ENCODE peak calls at places on chromosomes 13 and 19, in five cellular contexts. One of them, this sample, is unnamed.

GRCh38 chr13:43077446-43077845 is 54.1 kb downstream of the DNAJC15 start:
- DNase-seq in GM23338: no peak
- DNase-seq in fibroblast of lung: no peak
- DNase-seq in ascending aorta: no peak
- DNase-seq in testis: no peak
- DNase-seq in this sample: no peak

GRCh38 chr19:46924874-46925547 is 64.2 kb downstream of the ARHGAP35 start:
- DNase-seq in testis: no peak
- DNase-seq in GM23338: no peak
- DNase-seq in ascending aorta: peak; percentile 63
- DNase-seq in fibroblast of lung: no peak
- DNase-seq in this sample: no peak

GRCh38 chr13:26132756-26133155 is 80.9 kb upstream of the SHISA2 start:
- DNase-seq in testis: peak; percentile 27
- DNase-seq in ascending aorta: no peak
- DNase-seq in GM23338: peak; percentile 46
- DNase-seq in fibroblast of lung: peak; percentile 6
- DNase-seq in this sample: no peak

GRCh38 chr19:45492627-45493470 is 4.0 kb downstream of the RTN2 start:
- DNase-seq in fibroblast of lung: peak; percentile 91
- DNase-seq in GM23338: peak; percentile 91
- DNase-seq in ascending aorta: no peak
- DNase-seq in testis: no peak
- DNase-seq in this sample: no peak

GRCh38 chr19:50481351-50482149 is 4.9 kb upstream of the GARIN5A start:
- DNase-seq in fibroblast of lung: no peak
- DNase-seq in ascending aorta: no peak
- DNase-seq in GM23338: no peak
- DNase-seq in testis: no peak
- DNase-seq in this sample: no peak

GRCh38 chr13:73924607-73925006 is 209.6 kb downstream of the KLF12 start:
- DNase-seq in testis: no peak
- DNase-seq in fibroblast of lung: no peak
- DNase-seq in ascending aorta: no peak
- DNase-seq in GM23338: no peak
- DNase-seq in this sample: no peak

GRCh38 chr19:54207908-54208783 is 7.5 kb downstream of the RPS9 start:
- DNase-seq in ascending aorta: peak; percentile 86
- DNase-seq in GM23338: no peak
- DNase-seq in fibroblast of lung: peak; percentile 99
- DNase-seq in testis: peak; percentile 78
- DNase-seq in this sample: no peak

GRCh38 chr13:50677687-50678463 is 165.6 kb downstream of the DLEU7 start:
- DNase-seq in fibroblast of lung: no peak
- DNase-seq in ascending aorta: no peak
- DNase-seq in GM23338: no peak
- DNase-seq in testis: peak; percentile 79
- DNase-seq in this sample: no peak

GRCh38 chr19:1104452-1105216 is 840 bp downstream of the GPX4 start:
- DNase-seq in GM23338: peak; percentile 87
- DNase-seq in fibroblast of lung: peak; percentile 70
- DNase-seq in ascending aorta: peak; percentile 84
- DNase-seq in testis: peak; percentile 78
- DNase-seq in this sample: peak; percentile 73

GRCh38 chr19:1073063-1073955 is 6.3 kb downstream of the ARHGAP45 start:
- DNase-seq in GM23338: no peak
- DNase-seq in fibroblast of lung: no peak
- DNase-seq in testis: no peak
- DNase-seq in ascending aorta: no peak
- DNase-seq in this sample: no peak

GRCh38 chr13:44746690-44747089 is 170.6 kb upstream of the TSC22D1 start:
- DNase-seq in ascending aorta: no peak
- DNase-seq in fibroblast of lung: no peak
- DNase-seq in GM23338: no peak
- DNase-seq in testis: no peak
- DNase-seq in this sample: no peak

GRCh38 chr13:112757759-112758086 is 67.9 kb downstream of the ATP11A start:
- DNase-seq in ascending aorta: no peak
- DNase-seq in GM23338: no peak
- DNase-seq in testis: no peak
- DNase-seq in fibroblast of lung: no peak
- DNase-seq in this sample: no peak

GRCh38 chr19:52735734-52736133 is 890 bp upstream of the ZNF611 start:
- DNase-seq in GM23338: peak; percentile 97
- DNase-seq in ascending aorta: peak; percentile 77
- DNase-seq in testis: peak; percentile 67
- DNase-seq in fibroblast of lung: no peak
- DNase-seq in this sample: no peak

GRCh38 chr19:33674575-33675367 is 53.0 kb downstream of the CHST8 start:
- DNase-seq in fibroblast of lung: no peak
- DNase-seq in GM23338: no peak
- DNase-seq in ascending aorta: no peak
- DNase-seq in testis: no peak
- DNase-seq in this sample: peak; percentile 32

GRCh38 chr13:32587774-32588165 is 1.5 kb downstream of the PDS5B start:
- DNase-seq in ascending aorta: no peak
- DNase-seq in testis: no peak
- DNase-seq in GM23338: no peak
- DNase-seq in fibroblast of lung: peak; percentile 50
- DNase-seq in this sample: no peak

GRCh38 chr13:26976336-26976735 is 195.3 kb downstream of the USP12 start:
- DNase-seq in fibroblast of lung: no peak
- DNase-seq in GM23338: no peak
- DNase-seq in testis: no peak
- DNase-seq in ascending aorta: no peak
- DNase-seq in this sample: no peak

GRCh38 chr13:19967619-19968018 is 9.1 kb downstream of the ZMYM2 start:
- DNase-seq in ascending aorta: no peak
- DNase-seq in fibroblast of lung: no peak
- DNase-seq in GM23338: no peak
- DNase-seq in testis: no peak
- DNase-seq in this sample: no peak

GRCh38 chr19:13938361-13939027 is at the start of gene PODNL1:
- DNase-seq in testis: no peak
- DNase-seq in GM23338: peak; percentile 52
- DNase-seq in fibroblast of lung: peak; percentile 74
- DNase-seq in ascending aorta: no peak
- DNase-seq in this sample: no peak

GRCh38 chr19:18249834-18250233 is 23.6 kb upstream of the PDE4C start:
- DNase-seq in GM23338: no peak
- DNase-seq in ascending aorta: no peak
- DNase-seq in testis: no peak
- DNase-seq in fibroblast of lung: no peak
- DNase-seq in this sample: no peak
- TF ChIP-seq CTCF in GM23338: no peak
- TF ChIP-seq CTCF in ascending aorta: no peak
- TF ChIP-seq CTCF in testis: no peak
- TF ChIP-seq CTCF in fibroblast of lung: no peak
- TF ChIP-seq CTCF in this sample: no peak

DNA sequence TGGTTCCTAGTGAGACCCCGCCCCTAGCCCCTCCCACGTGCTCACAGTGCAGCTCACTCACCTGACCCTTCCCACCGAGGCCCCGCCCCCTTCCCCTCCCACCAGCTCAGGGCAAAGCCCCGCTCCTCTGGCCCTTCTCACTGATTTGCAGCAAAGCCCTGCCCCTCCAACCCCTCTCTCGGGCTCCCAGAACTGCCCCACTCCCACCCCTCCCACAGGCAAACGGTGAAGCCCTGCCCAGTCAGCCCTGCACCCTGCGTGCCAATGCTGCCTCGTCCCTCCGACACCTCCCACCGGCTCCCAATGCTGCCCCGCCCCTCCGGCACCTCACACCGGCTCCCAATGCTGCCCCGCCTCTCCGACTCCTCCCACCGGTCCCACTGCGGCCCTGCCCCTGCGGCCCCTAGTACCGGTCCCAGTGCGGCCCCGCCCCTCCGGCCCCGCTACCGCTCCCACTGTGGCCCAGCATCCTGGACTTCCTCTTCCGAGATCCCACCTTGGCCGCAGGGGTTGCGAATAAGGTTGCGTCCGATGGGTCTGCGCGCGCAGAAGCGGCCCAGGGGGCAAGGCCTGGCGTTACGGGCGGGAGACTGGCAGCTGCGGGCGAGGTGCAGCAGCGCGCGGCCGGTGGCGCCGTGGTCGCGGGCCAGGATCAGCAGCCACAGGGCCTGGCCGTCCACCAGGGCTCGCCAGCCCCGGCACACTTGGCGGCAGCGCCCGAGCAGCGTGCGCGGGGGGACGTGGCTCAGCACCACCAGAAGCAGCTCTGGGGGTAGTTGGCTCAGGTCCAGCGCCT is 783 bp downstream of the FBXO27 start:
- DNase-seq in GM23338: peak; percentile 99
- DNase-seq in testis: peak; percentile 96
- DNase-seq in fibroblast of lung: peak; percentile 18
- DNase-seq in ascending aorta: peak; percentile 86
- DNase-seq in this sample: peak; percentile 75
- H3K27ac ChIP-seq in GM23338: peak overlapping the region; percentile 7
- H3K27ac ChIP-seq in testis: no peak overlapping the region
- H3K27ac ChIP-seq in fibroblast of lung: no peak overlapping the region
- H3K27ac ChIP-seq in ascending aorta: peak overlapping the region; percentile 78
- H3K27ac ChIP-seq in this sample: no peak overlapping the region

DNA sequence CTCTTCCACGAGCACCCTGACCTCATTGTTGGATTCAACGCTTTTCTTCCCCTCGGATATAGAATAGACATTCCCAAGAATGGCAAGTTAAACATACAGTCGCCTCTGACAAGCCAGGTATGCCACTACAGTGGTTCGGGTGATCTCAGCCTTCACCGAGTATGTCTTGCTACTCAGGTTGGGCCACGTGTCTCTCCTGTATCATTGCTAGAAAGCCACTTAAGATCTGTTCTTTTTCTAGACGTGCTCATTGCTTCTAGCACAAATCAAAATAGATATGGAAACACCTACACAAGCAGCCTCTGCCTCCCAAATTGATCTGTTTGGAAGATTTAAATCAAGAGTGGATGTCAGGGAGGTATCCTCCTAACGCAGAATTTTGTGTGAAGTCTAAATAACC is 2.3 kb downstream of the SIN3B start:
- DNase-seq in testis: no peak
- DNase-seq in GM23338: no peak
- DNase-seq in ascending aorta: no peak
- DNase-seq in fibroblast of lung: no peak
- DNase-seq in this sample: no peak
- H3K4me1 ChIP-seq in testis: peaks cover 24% of the 10 kb centered on the region
- H3K4me1 ChIP-seq in GM23338: peaks cover 15% of the 10 kb centered on the region
- H3K4me1 ChIP-seq in ascending aorta: peaks cover 7% of the 10 kb centered on the region
- H3K4me1 ChIP-seq in fibroblast of lung: no peaks in the 10 kb centered on the region
- H3K4me1 ChIP-seq in this sample: peaks cover 15% of the 10 kb centered on the region

GRCh38 chr13:33815011-33815550 is 2.9 kb upstream of the RFC3 start:
- DNase-seq in fibroblast of lung: no peak
- DNase-seq in testis: no peak
- DNase-seq in GM23338: no peak
- DNase-seq in ascending aorta: no peak
- DNase-seq in this sample: no peak
- TF ChIP-seq CTCF in fibroblast of lung: no peak
- TF ChIP-seq CTCF in testis: no peak
- TF ChIP-seq CTCF in GM23338: no peak
- TF ChIP-seq CTCF in ascending aorta: no peak
- TF ChIP-seq CTCF in this sample: no peak

GRCh38 chr13:67147257-67148218 is 82.6 kb downstream of the PCDH9 start:
- DNase-seq in ascending aorta: no peak
- DNase-seq in fibroblast of lung: peak; percentile 63
- DNase-seq in GM23338: peak; percentile 27
- DNase-seq in testis: no peak
- DNase-seq in this sample: no peak
- H3K27ac ChIP-seq in ascending aorta: no peak overlapping the region
- H3K27ac ChIP-seq in fibroblast of lung: peak overlapping the region; percentile 19
- H3K27ac ChIP-seq in GM23338: no peak overlapping the region
- H3K27ac ChIP-seq in testis: no peak overlapping the region
- H3K27ac ChIP-seq in this sample: no peak overlapping the region

GRCh38 chr19:7921955-7922840 is 2.1 kb downstream of the SNAPC2 start:
- DNase-seq in ascending aorta: no peak
- DNase-seq in fibroblast of lung: no peak
- DNase-seq in GM23338: no peak
- DNase-seq in testis: no peak
- DNase-seq in this sample: no peak

GRCh38 chr19:7921302-7921954 is 1.3 kb downstream of the SNAPC2 start:
- DNase-seq in testis: no peak
- DNase-seq in fibroblast of lung: no peak
- DNase-seq in GM23338: no peak
- DNase-seq in ascending aorta: no peak
- DNase-seq in this sample: no peak

GRCh38 chr19:7923295-7924191 is 2.4 kb downstream of the CTXN1 start:
- DNase-seq in testis: no peak
- DNase-seq in fibroblast of lung: no peak
- DNase-seq in GM23338: no peak
- DNase-seq in ascending aorta: no peak
- DNase-seq in this sample: no peak

GRCh38 chr19:7924241-7924640 is 1.7 kb downstream of the CTXN1 start:
- DNase-seq in GM23338: no peak
- DNase-seq in ascending aorta: no peak
- DNase-seq in testis: no peak
- DNase-seq in fibroblast of lung: no peak
- DNase-seq in this sample: no peak

DNA sequence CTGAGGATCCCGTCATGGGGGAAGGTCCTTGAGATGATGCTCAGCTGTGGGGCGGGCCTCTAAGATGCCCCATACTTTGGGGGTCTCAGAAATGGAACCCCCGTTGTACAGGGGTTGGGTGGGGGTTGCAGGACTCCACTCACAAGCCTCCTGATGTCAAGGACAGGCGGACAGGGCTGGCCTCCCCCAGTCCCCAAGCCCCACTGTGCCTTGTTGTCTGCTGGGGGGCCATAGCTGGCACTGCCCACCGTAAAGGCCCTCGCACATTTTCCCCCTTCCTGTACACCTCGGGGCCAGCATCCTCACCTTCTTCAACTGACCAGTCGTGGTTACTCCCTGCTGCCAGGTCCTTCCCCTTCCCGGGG is 2.7 kb downstream of the SNAPC2 start:
- DNase-seq in testis: no peak
- DNase-seq in fibroblast of lung: no peak
- DNase-seq in GM23338: no peak
- DNase-seq in ascending aorta: no peak
- DNase-seq in this sample: no peak
- H3K4me1 ChIP-seq in testis: peaks cover 49% of the 10 kb centered on the region
- H3K4me1 ChIP-seq in fibroblast of lung: peaks cover 20% of the 10 kb centered on the region
- H3K4me1 ChIP-seq in GM23338: peaks cover 4% of the 10 kb centered on the region
- H3K4me1 ChIP-seq in ascending aorta: peaks cover 29% of the 10 kb centered on the region
- H3K4me1 ChIP-seq in this sample: peaks cover 31% of the 10 kb centered on the region

GRCh38 chr13:22000191-22000590 is 329.3 kb downstream of the FGF9 start:
- DNase-seq in ascending aorta: no peak
- DNase-seq in testis: no peak
- DNase-seq in fibroblast of lung: no peak
- DNase-seq in GM23338: no peak
- DNase-seq in this sample: no peak

GRCh38 chr13:21998279-21998678 is 327.4 kb downstream of the FGF9 start:
- DNase-seq in ascending aorta: no peak
- DNase-seq in fibroblast of lung: no peak
- DNase-seq in testis: no peak
- DNase-seq in GM23338: peak; percentile 15
- DNase-seq in this sample: no peak

GRCh38 chr13:21999666-22000065 is 328.8 kb downstream of the FGF9 start:
- DNase-seq in fibroblast of lung: no peak
- DNase-seq in ascending aorta: no peak
- DNase-seq in GM23338: no peak
- DNase-seq in testis: no peak
- DNase-seq in this sample: no peak

GRCh38 chr13:21996049-21996448 is 325.2 kb downstream of the FGF9 start:
- DNase-seq in fibroblast of lung: no peak
- DNase-seq in ascending aorta: no peak
- DNase-seq in GM23338: no peak
- DNase-seq in testis: no peak
- DNase-seq in this sample: no peak

GRCh38 chr13:21997726-21998125 is 326.9 kb downstream of the FGF9 start:
- DNase-seq in fibroblast of lung: no peak
- DNase-seq in testis: no peak
- DNase-seq in GM23338: no peak
- DNase-seq in ascending aorta: no peak
- DNase-seq in this sample: no peak
- TF ChIP-seq CTCF in fibroblast of lung: no peak
- TF ChIP-seq CTCF in testis: no peak
- TF ChIP-seq CTCF in GM23338: no peak
- TF ChIP-seq CTCF in ascending aorta: no peak
- TF ChIP-seq CTCF in this sample: no peak

This sample was measured in CD8-positive, alpha-beta T cell.